ENCODE peak calls at places on chromosomes 13 and 19, in ten cellular contexts. One of them, this sample, is unnamed.

GRCh38 chr19:39111593-39112199 is 13.9 kb upstream of the PAK4 start:
- DNase-seq in head of caudate nucleus: no peak
- DNase-seq in progenitor cell of endocrine pancreas: no peak
- DNase-seq in left ventricle myocardium superior: no peak
- DNase-seq in fibroblast of pulmonary artery: no peak
- DNase-seq in C1 segment of cervical spinal cord: no peak
- DNase-seq in NCI-H1694 treated with DMSO at 0.1 percent for 48 hours: no peak
- DNase-seq in activated CD4-positive, alpha-beta T cell treated with anti-CD3 and anti-CD28 coated beads, Interleukin-2, amount 10 ng/mL, durations not matched to agents 7 days and 5 days: no peak
- DNase-seq in RPMI8226: peak
- DNase-seq in NCI-H2029: no peak
- DNase-seq in this sample: no peak

GRCh38 chr13:94677799-94678198 is 34.5 kb downstream of the SOX21 start:
- DNase-seq in head of caudate nucleus: no peak
- DNase-seq in progenitor cell of endocrine pancreas: no peak
- DNase-seq in left ventricle myocardium superior: no peak
- DNase-seq in fibroblast of pulmonary artery: no peak
- DNase-seq in C1 segment of cervical spinal cord: no peak
- DNase-seq in NCI-H1694 treated with DMSO at 0.1 percent for 48 hours: no peak
- DNase-seq in activated CD4-positive, alpha-beta T cell treated with anti-CD3 and anti-CD28 coated beads, Interleukin-2, amount 10 ng/mL, durations not matched to agents 7 days and 5 days: no peak
- DNase-seq in RPMI8226: no peak
- DNase-seq in NCI-H2029: no peak
- DNase-seq in this sample: no peak

GRCh38 chr13:99626461-99627082 is 125.3 kb downstream of the TM9SF2 start:
- DNase-seq in head of caudate nucleus: peak
- DNase-seq in progenitor cell of endocrine pancreas: no peak
- DNase-seq in left ventricle myocardium superior: no peak
- DNase-seq in fibroblast of pulmonary artery: peak
- DNase-seq in C1 segment of cervical spinal cord: no peak
- DNase-seq in NCI-H1694 treated with DMSO at 0.1 percent for 48 hours: no peak
- DNase-seq in activated CD4-positive, alpha-beta T cell treated with anti-CD3 and anti-CD28 coated beads, Interleukin-2, amount 10 ng/mL, durations not matched to agents 7 days and 5 days: no peak
- DNase-seq in RPMI8226: no peak
- DNase-seq in NCI-H2029: no peak
- DNase-seq in this sample: no peak

GRCh38 chr13:113051641-113052040 is 54.0 kb upstream of the F7 start:
- DNase-seq in head of caudate nucleus: no peak
- DNase-seq in progenitor cell of endocrine pancreas: no peak
- DNase-seq in left ventricle myocardium superior: no peak
- DNase-seq in fibroblast of pulmonary artery: no peak
- DNase-seq in C1 segment of cervical spinal cord: no peak
- DNase-seq in NCI-H1694 treated with DMSO at 0.1 percent for 48 hours: no peak
- DNase-seq in activated CD4-positive, alpha-beta T cell treated with anti-CD3 and anti-CD28 coated beads, Interleukin-2, amount 10 ng/mL, durations not matched to agents 7 days and 5 days: no peak
- DNase-seq in RPMI8226: no peak
- DNase-seq in NCI-H2029: no peak
- DNase-seq in this sample: no peak

GRCh38 chr19:32041681-32042292 is 303.6 kb upstream of the ZNF507 start:
- DNase-seq in head of caudate nucleus: peak
- DNase-seq in progenitor cell of endocrine pancreas: peak
- DNase-seq in left ventricle myocardium superior: peak
- DNase-seq in fibroblast of pulmonary artery: peak
- DNase-seq in C1 segment of cervical spinal cord: peak
- DNase-seq in NCI-H1694 treated with DMSO at 0.1 percent for 48 hours: peak
- DNase-seq in activated CD4-positive, alpha-beta T cell treated with anti-CD3 and anti-CD28 coated beads, Interleukin-2, amount 10 ng/mL, durations not matched to agents 7 days and 5 days: peak
- DNase-seq in RPMI8226: peak
- DNase-seq in NCI-H2029: no peak
- DNase-seq in this sample: no peak

GRCh38 chr19:46648070-46648960 is 12.3 kb upstream of the GNG8 start:
- DNase-seq in head of caudate nucleus: no peak
- DNase-seq in progenitor cell of endocrine pancreas: no peak
- DNase-seq in left ventricle myocardium superior: no peak
- DNase-seq in fibroblast of pulmonary artery: no peak
- DNase-seq in C1 segment of cervical spinal cord: no peak
- DNase-seq in NCI-H1694 treated with DMSO at 0.1 percent for 48 hours: no peak
- DNase-seq in activated CD4-positive, alpha-beta T cell treated with anti-CD3 and anti-CD28 coated beads, Interleukin-2, amount 10 ng/mL, durations not matched to agents 7 days and 5 days: no peak
- DNase-seq in RPMI8226: no peak
- DNase-seq in NCI-H2029: no peak
- DNase-seq in this sample: no peak

GRCh38 chr19:6425732-6426686 is 1.4 kb upstream of the KHSRP start:
- DNase-seq in head of caudate nucleus: no peak
- DNase-seq in progenitor cell of endocrine pancreas: no peak
- DNase-seq in left ventricle myocardium superior: no peak
- DNase-seq in fibroblast of pulmonary artery: no peak
- DNase-seq in C1 segment of cervical spinal cord: no peak
- DNase-seq in NCI-H1694 treated with DMSO at 0.1 percent for 48 hours: no peak
- DNase-seq in activated CD4-positive, alpha-beta T cell treated with anti-CD3 and anti-CD28 coated beads, Interleukin-2, amount 10 ng/mL, durations not matched to agents 7 days and 5 days: no peak
- DNase-seq in RPMI8226: no peak
- DNase-seq in NCI-H2029: no peak
- DNase-seq in this sample: no peak

GRCh38 chr19:5621311-5621944 is 1.1 kb downstream of the SAFB2 start:
- DNase-seq in head of caudate nucleus: peak
- DNase-seq in progenitor cell of endocrine pancreas: no peak
- DNase-seq in left ventricle myocardium superior: peak
- DNase-seq in fibroblast of pulmonary artery: no peak
- DNase-seq in C1 segment of cervical spinal cord: peak
- DNase-seq in NCI-H1694 treated with DMSO at 0.1 percent for 48 hours: no peak
- DNase-seq in activated CD4-positive, alpha-beta T cell treated with anti-CD3 and anti-CD28 coated beads, Interleukin-2, amount 10 ng/mL, durations not matched to agents 7 days and 5 days: no peak
- DNase-seq in RPMI8226: peak
- DNase-seq in NCI-H2029: no peak
- DNase-seq in this sample: no peak

GRCh38 chr19:7863157-7863970 is 10.8 kb downstream of the PRR36 start:
- DNase-seq in head of caudate nucleus: no peak
- DNase-seq in progenitor cell of endocrine pancreas: no peak
- DNase-seq in left ventricle myocardium superior: no peak
- DNase-seq in fibroblast of pulmonary artery: no peak
- DNase-seq in C1 segment of cervical spinal cord: no peak
- DNase-seq in NCI-H1694 treated with DMSO at 0.1 percent for 48 hours: no peak
- DNase-seq in activated CD4-positive, alpha-beta T cell treated with anti-CD3 and anti-CD28 coated beads, Interleukin-2, amount 10 ng/mL, durations not matched to agents 7 days and 5 days: no peak
- DNase-seq in RPMI8226: no peak
- DNase-seq in NCI-H2029: no peak
- DNase-seq in this sample: no peak

GRCh38 chr13:42658019-42658418 is 84.1 kb downstream of the TNFSF11 start:
- DNase-seq in head of caudate nucleus: no peak
- DNase-seq in progenitor cell of endocrine pancreas: no peak
- DNase-seq in left ventricle myocardium superior: no peak
- DNase-seq in fibroblast of pulmonary artery: no peak
- DNase-seq in C1 segment of cervical spinal cord: no peak
- DNase-seq in NCI-H1694 treated with DMSO at 0.1 percent for 48 hours: no peak
- DNase-seq in activated CD4-positive, alpha-beta T cell treated with anti-CD3 and anti-CD28 coated beads, Interleukin-2, amount 10 ng/mL, durations not matched to agents 7 days and 5 days: no peak
- DNase-seq in RPMI8226: no peak
- DNase-seq in NCI-H2029: no peak
- DNase-seq in this sample: no peak

GRCh38 chr13:99258210-99258860 is at the start of gene GPR18:
- DNase-seq in head of caudate nucleus: no peak
- DNase-seq in progenitor cell of endocrine pancreas: no peak
- DNase-seq in left ventricle myocardium superior: no peak
- DNase-seq in fibroblast of pulmonary artery: no peak
- DNase-seq in C1 segment of cervical spinal cord: no peak
- DNase-seq in NCI-H1694 treated with DMSO at 0.1 percent for 48 hours: no peak
- DNase-seq in activated CD4-positive, alpha-beta T cell treated with anti-CD3 and anti-CD28 coated beads, Interleukin-2, amount 10 ng/mL, durations not matched to agents 7 days and 5 days: peak
- DNase-seq in RPMI8226: peak
- DNase-seq in NCI-H2029: no peak
- DNase-seq in this sample: no peak

GRCh38 chr13:30186644-30187431 is 120.5 kb downstream of the KATNAL1 start:
- DNase-seq in head of caudate nucleus: peak
- DNase-seq in progenitor cell of endocrine pancreas: no peak
- DNase-seq in left ventricle myocardium superior: no peak
- DNase-seq in fibroblast of pulmonary artery: no peak
- DNase-seq in C1 segment of cervical spinal cord: peak
- DNase-seq in NCI-H1694 treated with DMSO at 0.1 percent for 48 hours: no peak
- DNase-seq in activated CD4-positive, alpha-beta T cell treated with anti-CD3 and anti-CD28 coated beads, Interleukin-2, amount 10 ng/mL, durations not matched to agents 7 days and 5 days: no peak
- DNase-seq in RPMI8226: no peak
- DNase-seq in NCI-H2029: no peak
- DNase-seq in this sample: no peak

GRCh38 chr13:33542309-33543088 is 256.9 kb upstream of the STARD13 start:
- DNase-seq in head of caudate nucleus: peak
- DNase-seq in progenitor cell of endocrine pancreas: peak
- DNase-seq in left ventricle myocardium superior: peak
- DNase-seq in fibroblast of pulmonary artery: peak
- DNase-seq in C1 segment of cervical spinal cord: peak
- DNase-seq in NCI-H1694 treated with DMSO at 0.1 percent for 48 hours: peak
- DNase-seq in activated CD4-positive, alpha-beta T cell treated with anti-CD3 and anti-CD28 coated beads, Interleukin-2, amount 10 ng/mL, durations not matched to agents 7 days and 5 days: peak
- DNase-seq in RPMI8226: peak
- DNase-seq in NCI-H2029: peak
- DNase-seq in this sample: peak

GRCh38 chr13:44912617-44913016 is 76.7 kb downstream of the NUFIP1 start:
- DNase-seq in head of caudate nucleus: no peak
- DNase-seq in progenitor cell of endocrine pancreas: no peak
- DNase-seq in left ventricle myocardium superior: no peak
- DNase-seq in fibroblast of pulmonary artery: no peak
- DNase-seq in C1 segment of cervical spinal cord: no peak
- DNase-seq in NCI-H1694 treated with DMSO at 0.1 percent for 48 hours: no peak
- DNase-seq in activated CD4-positive, alpha-beta T cell treated with anti-CD3 and anti-CD28 coated beads, Interleukin-2, amount 10 ng/mL, durations not matched to agents 7 days and 5 days: no peak
- DNase-seq in RPMI8226: no peak
- DNase-seq in NCI-H2029: no peak
- DNase-seq in this sample: no peak

GRCh38 chr19:13427273-13428051 is 78.8 kb downstream of the CACNA1A start:
- DNase-seq in head of caudate nucleus: no peak
- DNase-seq in progenitor cell of endocrine pancreas: no peak
- DNase-seq in left ventricle myocardium superior: no peak
- DNase-seq in fibroblast of pulmonary artery: no peak
- DNase-seq in C1 segment of cervical spinal cord: no peak
- DNase-seq in NCI-H1694 treated with DMSO at 0.1 percent for 48 hours: no peak
- DNase-seq in activated CD4-positive, alpha-beta T cell treated with anti-CD3 and anti-CD28 coated beads, Interleukin-2, amount 10 ng/mL, durations not matched to agents 7 days and 5 days: no peak
- DNase-seq in RPMI8226: no peak
- DNase-seq in NCI-H2029: no peak
- DNase-seq in this sample: no peak

GRCh38 chr19:27909185-27909840 is 1303.6 kb downstream of the UQCRFS1 start:
- DNase-seq in head of caudate nucleus: no peak
- DNase-seq in progenitor cell of endocrine pancreas: no peak
- DNase-seq in left ventricle myocardium superior: no peak
- DNase-seq in fibroblast of pulmonary artery: no peak
- DNase-seq in C1 segment of cervical spinal cord: no peak
- DNase-seq in NCI-H1694 treated with DMSO at 0.1 percent for 48 hours: no peak
- DNase-seq in activated CD4-positive, alpha-beta T cell treated with anti-CD3 and anti-CD28 coated beads, Interleukin-2, amount 10 ng/mL, durations not matched to agents 7 days and 5 days: no peak
- DNase-seq in RPMI8226: no peak
- DNase-seq in NCI-H2029: no peak
- DNase-seq in this sample: no peak

GRCh38 chr19:35644987-35645679 is 3.0 kb upstream of the COX6B1 start:
- DNase-seq in head of caudate nucleus: peak
- DNase-seq in progenitor cell of endocrine pancreas: peak
- DNase-seq in left ventricle myocardium superior: peak
- DNase-seq in fibroblast of pulmonary artery: peak
- DNase-seq in C1 segment of cervical spinal cord: peak
- DNase-seq in NCI-H1694 treated with DMSO at 0.1 percent for 48 hours: peak
- DNase-seq in activated CD4-positive, alpha-beta T cell treated with anti-CD3 and anti-CD28 coated beads, Interleukin-2, amount 10 ng/mL, durations not matched to agents 7 days and 5 days: peak
- DNase-seq in RPMI8226: peak
- DNase-seq in NCI-H2029: peak
- DNase-seq in this sample: peak

GRCh38 chr19:19652482-19653295 is 9.2 kb upstream of the GMIP start:
- DNase-seq in head of caudate nucleus: no peak
- DNase-seq in progenitor cell of endocrine pancreas: no peak
- DNase-seq in left ventricle myocardium superior: no peak
- DNase-seq in fibroblast of pulmonary artery: no peak
- DNase-seq in C1 segment of cervical spinal cord: no peak
- DNase-seq in NCI-H1694 treated with DMSO at 0.1 percent for 48 hours: no peak
- DNase-seq in activated CD4-positive, alpha-beta T cell treated with anti-CD3 and anti-CD28 coated beads, Interleukin-2, amount 10 ng/mL, durations not matched to agents 7 days and 5 days: no peak
- DNase-seq in RPMI8226: no peak
- DNase-seq in NCI-H2029: no peak
- DNase-seq in this sample: no peak

GRCh38 chr13:21615427-21615826 is 11.5 kb upstream of the MICU2 start:
- DNase-seq in head of caudate nucleus: no peak
- DNase-seq in progenitor cell of endocrine pancreas: no peak
- DNase-seq in left ventricle myocardium superior: no peak
- DNase-seq in fibroblast of pulmonary artery: no peak
- DNase-seq in C1 segment of cervical spinal cord: no peak
- DNase-seq in NCI-H1694 treated with DMSO at 0.1 percent for 48 hours: no peak
- DNase-seq in activated CD4-positive, alpha-beta T cell treated with anti-CD3 and anti-CD28 coated beads, Interleukin-2, amount 10 ng/mL, durations not matched to agents 7 days and 5 days: no peak
- DNase-seq in RPMI8226: no peak
- DNase-seq in NCI-H2029: no peak
- DNase-seq in this sample: no peak

GRCh38 chr19:14146789-14147216 is 10.4 kb upstream of the ASF1B start:
- DNase-seq in head of caudate nucleus: peak
- DNase-seq in progenitor cell of endocrine pancreas: no peak
- DNase-seq in left ventricle myocardium superior: no peak
- DNase-seq in fibroblast of pulmonary artery: peak
- DNase-seq in C1 segment of cervical spinal cord: no peak
- DNase-seq in NCI-H1694 treated with DMSO at 0.1 percent for 48 hours: no peak
- DNase-seq in activated CD4-positive, alpha-beta T cell treated with anti-CD3 and anti-CD28 coated beads, Interleukin-2, amount 10 ng/mL, durations not matched to agents 7 days and 5 days: no peak
- DNase-seq in RPMI8226: no peak
- DNase-seq in NCI-H2029: no peak
- DNase-seq in this sample: no peak

GRCh38 chr19:55633866-55634265 is 6.9 kb upstream of the ZNF580 start:
- DNase-seq in head of caudate nucleus: no peak
- DNase-seq in progenitor cell of endocrine pancreas: no peak
- DNase-seq in left ventricle myocardium superior: no peak
- DNase-seq in fibroblast of pulmonary artery: no peak
- DNase-seq in C1 segment of cervical spinal cord: no peak
- DNase-seq in NCI-H1694 treated with DMSO at 0.1 percent for 48 hours: peak
- DNase-seq in activated CD4-positive, alpha-beta T cell treated with anti-CD3 and anti-CD28 coated beads, Interleukin-2, amount 10 ng/mL, durations not matched to agents 7 days and 5 days: no peak
- DNase-seq in RPMI8226: no peak
- DNase-seq in NCI-H2029: peak
- DNase-seq in this sample: no peak

GRCh38 chr13:113070855-113071254 is 34.7 kb upstream of the F7 start:
- DNase-seq in head of caudate nucleus: no peak
- DNase-seq in progenitor cell of endocrine pancreas: no peak
- DNase-seq in left ventricle myocardium superior: no peak
- DNase-seq in fibroblast of pulmonary artery: no peak
- DNase-seq in C1 segment of cervical spinal cord: no peak
- DNase-seq in NCI-H1694 treated with DMSO at 0.1 percent for 48 hours: no peak
- DNase-seq in activated CD4-positive, alpha-beta T cell treated with anti-CD3 and anti-CD28 coated beads, Interleukin-2, amount 10 ng/mL, durations not matched to agents 7 days and 5 days: no peak
- DNase-seq in RPMI8226: no peak
- DNase-seq in NCI-H2029: no peak
- DNase-seq in this sample: no peak

GRCh38 chr19:17481986-17482385 is 11.7 kb downstream of the SLC27A1 start:
- DNase-seq in head of caudate nucleus: no peak
- DNase-seq in progenitor cell of endocrine pancreas: no peak
- DNase-seq in left ventricle myocardium superior: no peak
- DNase-seq in fibroblast of pulmonary artery: no peak
- DNase-seq in C1 segment of cervical spinal cord: no peak
- DNase-seq in NCI-H1694 treated with DMSO at 0.1 percent for 48 hours: no peak
- DNase-seq in activated CD4-positive, alpha-beta T cell treated with anti-CD3 and anti-CD28 coated beads, Interleukin-2, amount 10 ng/mL, durations not matched to agents 7 days and 5 days: no peak
- DNase-seq in RPMI8226: no peak
- DNase-seq in NCI-H2029: no peak
- DNase-seq in this sample: no peak

GRCh38 chr19:24060687-24061356 is 26.2 kb upstream of the ZNF254 start:
- DNase-seq in head of caudate nucleus: no peak
- DNase-seq in progenitor cell of endocrine pancreas: no peak
- DNase-seq in left ventricle myocardium superior: no peak
- DNase-seq in fibroblast of pulmonary artery: no peak
- DNase-seq in C1 segment of cervical spinal cord: no peak
- DNase-seq in NCI-H1694 treated with DMSO at 0.1 percent for 48 hours: no peak
- DNase-seq in activated CD4-positive, alpha-beta T cell treated with anti-CD3 and anti-CD28 coated beads, Interleukin-2, amount 10 ng/mL, durations not matched to agents 7 days and 5 days: no peak
- DNase-seq in RPMI8226: no peak
- DNase-seq in NCI-H2029: no peak
- DNase-seq in this sample: no peak

GRCh38 chr13:86810385-86810784 is 860.8 kb upstream of the SLITRK5 start:
- DNase-seq in head of caudate nucleus: no peak
- DNase-seq in progenitor cell of endocrine pancreas: no peak
- DNase-seq in left ventricle myocardium superior: no peak
- DNase-seq in fibroblast of pulmonary artery: no peak
- DNase-seq in C1 segment of cervical spinal cord: no peak
- DNase-seq in NCI-H1694 treated with DMSO at 0.1 percent for 48 hours: no peak
- DNase-seq in activated CD4-positive, alpha-beta T cell treated with anti-CD3 and anti-CD28 coated beads, Interleukin-2, amount 10 ng/mL, durations not matched to agents 7 days and 5 days: no peak
- DNase-seq in RPMI8226: no peak
- DNase-seq in NCI-H2029: no peak
- DNase-seq in this sample: no peak

GRCh38 chr19:17302391-17303166 is 646 bp downstream of the ABHD8 start:
- DNase-seq in head of caudate nucleus: peak
- DNase-seq in progenitor cell of endocrine pancreas: no peak
- DNase-seq in left ventricle myocardium superior: peak
- DNase-seq in fibroblast of pulmonary artery: no peak
- DNase-seq in C1 segment of cervical spinal cord: peak
- DNase-seq in NCI-H1694 treated with DMSO at 0.1 percent for 48 hours: no peak
- DNase-seq in activated CD4-positive, alpha-beta T cell treated with anti-CD3 and anti-CD28 coated beads, Interleukin-2, amount 10 ng/mL, durations not matched to agents 7 days and 5 days: no peak
- DNase-seq in RPMI8226: peak
- DNase-seq in NCI-H2029: no peak
- DNase-seq in this sample: no peak

GRCh38 chr19:18000480-18000980 is 7.4 kb upstream of the ARRDC2 start:
- DNase-seq in head of caudate nucleus: no peak
- DNase-seq in progenitor cell of endocrine pancreas: no peak
- DNase-seq in left ventricle myocardium superior: no peak
- DNase-seq in fibroblast of pulmonary artery: no peak
- DNase-seq in C1 segment of cervical spinal cord: no peak
- DNase-seq in NCI-H1694 treated with DMSO at 0.1 percent for 48 hours: no peak
- DNase-seq in activated CD4-positive, alpha-beta T cell treated with anti-CD3 and anti-CD28 coated beads, Interleukin-2, amount 10 ng/mL, durations not matched to agents 7 days and 5 days: no peak
- DNase-seq in RPMI8226: no peak
- DNase-seq in NCI-H2029: no peak
- DNase-seq in this sample: no peak

GRCh38 chr13:20428666-20429644 is 96.7 kb downstream of the CRYL1 start:
- DNase-seq in head of caudate nucleus: no peak
- DNase-seq in progenitor cell of endocrine pancreas: no peak
- DNase-seq in left ventricle myocardium superior: no peak
- DNase-seq in fibroblast of pulmonary artery: no peak
- DNase-seq in C1 segment of cervical spinal cord: no peak
- DNase-seq in NCI-H1694 treated with DMSO at 0.1 percent for 48 hours: no peak
- DNase-seq in activated CD4-positive, alpha-beta T cell treated with anti-CD3 and anti-CD28 coated beads, Interleukin-2, amount 10 ng/mL, durations not matched to agents 7 days and 5 days: no peak
- DNase-seq in RPMI8226: no peak
- DNase-seq in NCI-H2029: no peak
- DNase-seq in this sample: no peak